ENCODE peak calls at places on chromosomes 16 and 17, in seven cellular contexts. I, D, R, G, S, K and N are unnamed samples.

GRCh38 chr16:3183445-3184139 is 4.4 kb upstream of the OR1F1 start:
- DNase-seq in I (no peak), D (no peak), R (no peak), G (no peak), S (no peak), K (no peak), N (no peak)

GRCh38 chr16:85185281-85185680 is 73.0 kb upstream of the CIBAR2 start:
- DNase-seq in I (no peak), D (no peak), R (no peak), G (no peak), S (no peak), K (no peak), N (no peak)

GRCh38 chr16:21211486-21211885 is at the start of gene ZP2:
- DNase-seq in I (no peak), D (no peak), R (no peak), G (no peak), S (no peak), K (no peak), N (no peak)

GRCh38 chr16:14572535-14572934 is 57.5 kb downstream of the PARN start:
- DNase-seq in I (no peak), D (no peak), R (no peak), G (no peak), S (no peak), K (no peak), N (no peak)

GRCh38 chr17:77613627-77614026 is 344.9 kb upstream of the TNRC6C start:
- DNase-seq in I (no peak), D (no peak), R (no peak), G (no peak), S (no peak), K (no peak), N (no peak)

GRCh38 chr16:64092284-64092683 is 1029.6 kb downstream of the CDH11 start:
- DNase-seq in I (no peak), D (no peak), R (no peak), G (peak; percentile 77), S (no peak), K (peak; percentile 88), N (peak; percentile 96)

GRCh38 chr17:14203392-14203791 is 33.3 kb downstream of the CDRT15 start:
- DNase-seq in I (no peak), D (no peak), R (no peak), G (peak; percentile 14), S (no peak), K (no peak), N (no peak)

GRCh38 chr16:3797473-3797872 is 80.1 kb upstream of the TRAP1 start:
- DNase-seq in I (no peak), D (no peak), R (no peak), G (no peak), S (no peak), K (no peak), N (no peak)

GRCh38 chr16:84484579-84485254 is 19.7 kb downstream of the MEAK7 start:
- DNase-seq in I (peak; percentile 49), D (peak; percentile 73), R (no peak), G (peak; percentile 74), S (no peak), K (peak; percentile 23), N (peak; percentile 23)

GRCh38 chr16:76729525-76729924 is 452.3 kb downstream of the CNTNAP4 start:
- DNase-seq in I (no peak), D (no peak), R (no peak), G (no peak), S (no peak), K (no peak), N (peak; percentile 7)

GRCh38 chr17:30345089-30345433 is 11.2 kb upstream of the TMIGD1 start:
- DNase-seq in I (no peak), D (no peak), R (no peak), G (no peak), S (no peak), K (no peak), N (no peak)

GRCh38 chr16:50263060-50263909 is 3.1 kb upstream of the ADCY7 start:
- DNase-seq in I (no peak), D (no peak), R (no peak), G (no peak), S (no peak), K (no peak), N (no peak)

DNA sequence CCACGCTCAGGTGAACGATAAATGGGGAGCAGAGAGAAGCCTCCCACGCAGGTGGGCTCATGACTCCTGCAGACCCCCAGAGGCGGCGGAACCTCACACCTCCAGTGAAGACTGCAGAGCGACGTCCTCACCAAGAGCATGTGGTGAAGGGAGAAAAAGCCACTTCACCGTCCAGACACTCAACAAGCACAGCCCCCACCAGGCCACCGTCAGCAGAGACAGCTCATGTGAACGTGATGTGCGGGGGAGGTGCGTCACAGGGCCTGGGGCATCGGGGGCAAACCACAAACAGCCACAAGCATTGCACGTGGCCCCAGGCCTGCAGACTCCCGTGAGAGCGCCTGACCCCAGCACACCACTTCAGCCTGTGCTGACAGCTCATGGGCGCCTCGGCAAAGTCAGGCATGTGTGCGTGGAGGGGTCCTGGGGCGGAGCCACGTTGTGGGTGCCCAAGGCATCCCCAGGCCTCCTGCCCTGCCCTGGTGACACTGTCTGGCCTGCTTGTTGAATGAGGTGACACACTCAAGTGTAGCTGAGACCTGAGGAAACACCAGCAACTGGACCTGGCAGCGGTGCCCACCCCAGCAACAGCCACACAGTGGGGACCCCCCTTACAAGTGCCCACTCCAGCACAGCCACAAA is 19.0 kb downstream of the LMF1 start:
- DNase-seq in I (no peak), D (peak; percentile 74), R (no peak), G (no peak), S (no peak), K (peak; percentile 32), N (no peak)
- H3K4me3 ChIP-seq in I (no peak overlapping the region), D (no peak overlapping the region), R (no peak overlapping the region), G (no peak overlapping the region), S (no peak overlapping the region), K (no peak overlapping the region), N (no peak overlapping the region)

GRCh38 chr17:32265192-32265895 is at the start of gene RHBDL3:
- DNase-seq in I (peak; percentile 50), D (no peak), R (no peak), G (no peak), S (no peak), K (no peak), N (no peak)

GRCh38 chr17:32264140-32264799 is 1.4 kb upstream of the RHBDL3 start:
- DNase-seq in I (no peak), D (no peak), R (no peak), G (no peak), S (no peak), K (no peak), N (no peak)

GRCh38 chr17:32266389-32267269 is 997 bp downstream of the RHBDL3 start:
- DNase-seq in I (no peak), D (peak; percentile 53), R (no peak), G (no peak), S (peak; percentile 57), K (no peak), N (no peak)

GRCh38 chr17:32264823-32265191 is 825 bp upstream of the RHBDL3 start:
- DNase-seq in I (no peak), D (no peak), R (no peak), G (no peak), S (no peak), K (no peak), N (no peak)

GRCh38 chr17:32265896-32266388 is 310 bp downstream of the RHBDL3 start:
- DNase-seq in I (no peak), D (no peak), R (no peak), G (no peak), S (no peak), K (no peak), N (no peak)
- H3K4me3 ChIP-seq in I (peak overlapping the region; percentile 81), D (no peak overlapping the region), R (peak overlapping the region; percentile 78), G (peak overlapping the region; percentile 36), S (peak overlapping the region; percentile 85), K (peak overlapping the region; percentile 37), N (peak overlapping the region; percentile 22)

DNA sequence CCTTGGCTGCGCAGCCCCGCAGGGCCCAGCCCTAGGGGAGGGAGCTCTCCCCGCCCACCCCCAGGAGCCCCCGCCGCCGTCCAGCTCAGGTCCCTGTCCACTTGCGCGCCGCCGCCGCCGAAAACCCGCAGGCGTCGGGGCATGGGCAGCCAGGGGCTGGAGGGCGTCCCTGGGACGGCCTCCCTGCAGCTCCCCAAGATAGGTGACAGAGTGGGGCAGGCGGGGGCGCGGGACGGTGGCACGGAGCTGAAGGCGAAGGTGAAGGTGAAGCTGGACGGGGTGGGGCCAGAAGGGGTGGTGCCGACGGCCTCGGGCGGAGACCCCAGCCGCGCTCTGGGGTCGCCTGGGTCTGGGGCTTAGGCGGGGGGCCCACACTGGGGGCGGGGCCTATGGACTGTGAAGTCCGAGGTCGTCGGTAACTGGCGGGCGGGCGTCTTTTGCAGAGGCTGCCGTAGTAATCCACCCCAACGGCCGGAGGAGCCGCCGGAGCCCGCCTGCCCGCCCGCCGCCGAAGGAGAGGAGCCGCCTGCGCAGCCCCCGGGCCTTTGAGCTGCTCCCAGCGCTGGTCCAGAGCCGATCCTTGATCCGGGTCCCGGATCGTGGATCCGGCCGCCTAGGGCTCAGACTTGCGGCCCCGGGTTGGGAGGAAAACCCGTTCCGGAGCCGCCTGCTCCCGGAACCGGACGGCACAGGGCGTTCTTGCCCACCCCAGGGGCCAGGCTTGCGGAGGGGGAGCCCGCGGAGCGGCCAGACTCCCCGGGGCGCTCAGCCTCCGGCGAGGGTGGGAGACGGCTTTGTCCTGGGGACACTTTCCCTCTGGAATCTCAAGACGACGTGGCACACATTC is 27.0 kb downstream of the SREBF1 start:
- DNase-seq in I (peak; percentile 72), D (no peak), R (no peak), G (peak; percentile 53), S (peak; percentile 76), K (no peak), N (no peak)
- H3K4me3 ChIP-seq in I (peak overlapping the region; percentile 22), D (no peak overlapping the region), R (peak overlapping the region; percentile 67), G (no peak overlapping the region), S (peak overlapping the region; percentile 50), K (no peak overlapping the region), N (no peak overlapping the region)

GRCh38 chr16:19809693-19810092 is 75.0 kb downstream of the GPRC5B start:
- DNase-seq in I (no peak), D (peak; percentile 11), R (no peak), G (no peak), S (no peak), K (no peak), N (no peak)

GRCh38 chr16:19805459-19806160 is 79.0 kb downstream of the GPRC5B start:
- DNase-seq in I (no peak), D (no peak), R (no peak), G (no peak), S (no peak), K (no peak), N (peak; percentile 65)

GRCh38 chr16:19808061-19808621 is 76.5 kb downstream of the GPRC5B start:
- DNase-seq in I (no peak), D (no peak), R (no peak), G (no peak), S (no peak), K (no peak), N (no peak)

GRCh38 chr16:19809121-19809635 is 75.5 kb downstream of the GPRC5B start:
- DNase-seq in I (no peak), D (peak; percentile 81), R (no peak), G (peak; percentile 27), S (no peak), K (peak; percentile 56), N (peak; percentile 10)

DNA sequence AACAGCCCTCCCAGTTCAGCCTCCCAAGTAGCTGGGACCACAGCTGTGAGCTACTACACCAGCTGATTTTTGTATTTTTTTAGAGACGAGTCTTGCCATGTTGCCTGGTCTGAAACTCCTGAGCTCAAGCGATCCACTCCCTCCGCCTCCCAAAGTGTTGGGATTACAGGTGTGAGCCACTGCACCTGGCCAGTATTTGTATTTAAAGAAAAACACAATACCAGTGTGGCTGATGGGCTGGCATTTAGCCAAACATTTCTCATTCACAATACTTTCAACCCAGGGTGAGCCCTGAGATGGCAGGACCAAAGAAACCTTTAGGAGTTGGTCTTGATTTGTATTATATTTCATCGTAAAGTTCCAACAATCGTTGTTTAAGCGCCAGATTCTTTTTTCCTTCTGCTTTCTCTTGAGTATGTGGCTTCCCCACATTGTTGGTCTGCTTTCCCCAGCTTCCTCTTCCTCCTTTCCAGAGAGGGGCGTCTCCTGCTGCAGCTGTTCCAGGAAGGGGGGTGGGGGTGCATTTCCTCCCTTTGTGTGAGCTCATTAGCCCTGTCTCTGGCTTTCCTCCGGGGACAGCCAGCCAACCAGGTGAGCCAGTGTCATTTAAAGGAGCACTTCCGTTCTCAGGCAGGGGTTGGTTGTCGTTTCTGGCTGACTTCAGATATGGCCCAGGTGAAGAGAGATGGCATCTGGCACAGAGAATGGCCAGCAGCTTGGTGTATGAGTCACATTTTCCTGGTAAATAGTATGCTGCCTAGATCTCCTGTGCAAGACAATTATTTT is 79.9 kb downstream of the GPRC5B start:
- DNase-seq in I (peak; percentile 69), D (peak; percentile 54), R (no peak), G (peak; percentile 53), S (no peak), K (no peak), N (peak; percentile 74)
- H3K4me3 ChIP-seq in I (no peak overlapping the region), D (no peak overlapping the region), R (no peak overlapping the region), G (no peak overlapping the region), S (no peak overlapping the region), K (no peak overlapping the region), N (no peak overlapping the region)